ENCODE peak calls at places on chromosomes 13 and 19, in nine cellular contexts. V, A, T, R, D, F, H, Z and K are unnamed samples.

GRCh38 chr19:38736036-38736412 is 8.2 kb downstream of the CAPN12 start:
- DNase-seq in R (no peak), A (peak; percentile 33), Z (peak; percentile 60), F (no peak), T (no peak), V (no peak), H (no peak), D (peak; percentile 77), K (no peak)

GRCh38 chr19:964116-964520 is 20.0 kb upstream of the WDR18 start:
- DNase-seq in V (no peak), R (no peak), T (no peak), Z (no peak), A (no peak), H (no peak), F (no peak), D (no peak), K (no peak)

GRCh38 chr19:55244004-55244680 is 14.7 kb downstream of the PPP6R1 start:
- DNase-seq in A (no peak), Z (no peak), F (no peak), V (no peak), T (no peak), D (no peak), H (no peak), R (no peak), K (no peak)

GRCh38 chr13:85725433-85725832 is 73.8 kb downstream of the SLITRK6 start:
- DNase-seq in Z (no peak), F (no peak), A (no peak), H (no peak), D (no peak), T (no peak), V (no peak), R (no peak), K (no peak)

GRCh38 chr13:79560954-79561353 is 80.0 kb downstream of the NDFIP2 start:
- DNase-seq in Z (no peak), T (no peak), A (no peak), V (no peak), R (no peak), D (no peak), F (peak; percentile 36), H (no peak), K (no peak)

GRCh38 chr13:96052655-96053002 is 572 bp downstream of the UGGT2 start:
- DNase-seq in F (peak; percentile 2), H (peak; percentile 9), T (peak; percentile 58), D (peak; percentile 61), R (no peak), V (peak; percentile 67), A (no peak), Z (no peak), K (peak; percentile 43)

GRCh38 chr13:102147353-102147752 is 254.5 kb downstream of the FGF14 start:
- DNase-seq in Z (no peak), H (no peak), F (no peak), T (no peak), A (no peak), R (no peak), D (no peak), V (no peak), K (no peak)

GRCh38 chr13:70218618-70219017 is 110.4 kb upstream of the KLHL1 start:
- DNase-seq in Z (no peak), F (no peak), V (no peak), D (no peak), A (no peak), R (no peak), T (no peak), H (no peak), K (no peak)

GRCh38 chr19:7199613-7200533 is 94.3 kb downstream of the INSR start:
- DNase-seq in H (no peak), F (no peak), V (no peak), T (peak; percentile 60), D (no peak), R (no peak), Z (no peak), A (no peak), K (no peak)

GRCh38 chr13:38103851-38104250 is 234.3 kb upstream of the TRPC4 start:
- DNase-seq in V (no peak), R (no peak), D (no peak), A (no peak), T (no peak), H (no peak), Z (no peak), F (no peak), K (no peak)

GRCh38 chr19:2426661-2427322 is 594 bp downstream of the TIMM13 start:
- DNase-seq in H (no peak), F (no peak), T (peak; percentile 64), Z (peak; percentile 61), V (peak; percentile 24), R (no peak), A (peak; percentile 35), D (peak; percentile 94), K (no peak)

GRCh38 chr13:43572601-43573360 is 214.0 kb downstream of the ENOX1 start:
- DNase-seq in Z (no peak), V (peak; percentile 21), D (no peak), R (no peak), T (peak; percentile 81), H (peak; percentile 61), F (peak; percentile 45), A (no peak), K (peak; percentile 92)

GRCh38 chr19:45442927-45443461 is 19.3 kb upstream of the ERCC1 start:
- DNase-seq in F (no peak), Z (peak; percentile 38), R (peak; percentile 90), V (peak; percentile 27), H (no peak), T (peak; percentile 90), D (peak; percentile 59), A (peak; percentile 46), K (no peak)

GRCh38 chr13:51225034-51225433 is 2.8 kb downstream of the FAM124A start:
- DNase-seq in H (no peak), Z (no peak), R (no peak), T (no peak), F (no peak), V (peak; percentile 17), A (no peak), D (no peak), K (no peak)

GRCh38 chr13:83880275-83881027 is 1.8 kb downstream of the SLITRK1 start:
- DNase-seq in R (no peak), H (no peak), A (no peak), V (no peak), F (no peak), Z (peak; percentile 13), D (no peak), T (no peak), K (no peak)

GRCh38 chr19:2252481-2253105 is 3.5 kb downstream of the AMH start:
- DNase-seq in Z (peak; percentile 39), A (no peak), R (no peak), F (no peak), T (no peak), V (no peak), H (no peak), D (peak; percentile 38), K (no peak)

GRCh38 chr13:49357694-49358093 is 86.2 kb downstream of the CAB39L start:
- DNase-seq in T (no peak), R (no peak), V (peak; percentile 64), D (no peak), Z (no peak), A (no peak), H (peak; percentile 40), F (no peak), K (peak; percentile 55)

GRCh38 chr19:43519436-43520088 is 7.4 kb downstream of the ETHE1 start:
- DNase-seq in R (peak; percentile 68), T (peak; percentile 89), V (peak; percentile 93), H (peak; percentile 85), A (peak; percentile 70), F (peak; percentile 98), Z (peak; percentile 83), D (peak; percentile 73), K (peak; percentile 94)

GRCh38 chr19:15934332-15935078 is at the start of gene CYP4F11:
- DNase-seq in R (no peak), V (no peak), T (peak; percentile 44), D (no peak), A (peak; percentile 73), Z (no peak), F (peak; percentile 93), H (no peak), K (no peak)

GRCh38 chr13:113390874-113391497 is 27.1 kb upstream of the GRTP1 start:
- DNase-seq in D (peak; percentile 1), R (no peak), H (no peak), T (no peak), A (no peak), Z (peak; percentile 60), V (no peak), F (no peak), K (peak; percentile 14)

DNA sequence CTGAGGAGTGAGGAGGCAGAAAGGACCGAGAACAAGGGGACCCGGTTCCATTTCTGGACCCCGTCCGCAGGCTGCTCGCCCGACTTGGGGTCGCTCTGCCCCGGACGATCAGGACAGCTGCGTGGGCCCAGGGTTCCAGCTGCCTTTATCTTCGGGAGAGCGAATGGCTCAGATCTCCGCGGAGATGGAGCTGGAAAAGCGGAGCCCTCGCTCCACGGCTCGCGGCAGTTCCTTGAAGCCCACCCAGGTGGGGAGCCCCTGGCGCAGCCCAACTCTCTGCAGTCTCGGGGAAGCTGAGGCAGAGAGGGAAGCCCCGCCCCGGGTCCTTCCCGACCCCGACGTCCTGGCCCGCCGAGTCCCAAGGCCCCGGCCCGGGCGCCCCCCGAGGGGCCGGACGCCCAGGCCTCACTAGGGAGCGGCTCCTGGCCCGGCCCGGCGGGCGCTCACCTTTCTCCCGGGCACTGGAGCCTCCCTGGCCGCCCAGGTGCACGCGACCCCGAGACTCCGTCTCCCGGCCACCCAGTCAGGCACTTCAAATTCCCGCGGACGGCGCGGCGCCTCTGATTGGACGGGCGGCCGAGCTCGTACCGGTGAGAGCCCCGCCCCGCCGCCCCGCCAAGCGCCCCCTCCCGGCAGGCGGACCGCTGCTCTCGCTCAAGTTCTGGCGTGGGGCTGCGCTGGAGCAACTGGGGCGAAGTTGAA is 485.7 kb downstream of the UQCRFS1 start:
- DNase-seq in R (no peak), V (peak; percentile 22), Z (peak; percentile 89), T (no peak), H (no peak), A (no peak), F (no peak), D (peak; percentile 65), K (no peak)
- TF ChIP-seq CTCF in R (no peak), V (peak; percentile 39), Z (no peak), T (no peak), H (peak; percentile 55), A (peak; percentile 40), F (no peak), D (peak; percentile 60), K (peak; percentile 13)

GRCh38 chr13:29294869-29295268 is 300.6 kb downstream of the SLC7A1 start:
- DNase-seq in A (no peak), Z (no peak), T (no peak), H (no peak), D (no peak), R (no peak), F (no peak), V (no peak), K (no peak)

GRCh38 chr13:29292045-29292444 is 303.4 kb downstream of the SLC7A1 start:
- DNase-seq in V (no peak), A (no peak), R (no peak), T (no peak), H (no peak), D (no peak), F (no peak), Z (no peak), K (no peak)
- TF ChIP-seq CTCF in V (no peak), A (no peak), R (no peak), T (no peak), H (no peak), D (no peak), F (no peak), Z (no peak), K (no peak)

GRCh38 chr13:63636231-63636993 is 2220.8 kb upstream of the PCDH20 start:
- DNase-seq in T (peak; percentile 6), Z (no peak), R (no peak), D (no peak), H (no peak), F (no peak), V (no peak), A (no peak), K (no peak)
- TF ChIP-seq CTCF in T (peak; percentile 31), Z (no peak), R (no peak), D (no peak), H (no peak), F (no peak), V (no peak), A (no peak), K (no peak)

GRCh38 chr19:23597661-23598060 is 89.4 kb downstream of the ZNF675 start:
- DNase-seq in Z (no peak), A (no peak), R (no peak), F (no peak), D (no peak), H (no peak), T (no peak), V (no peak), K (no peak)
- TF ChIP-seq CTCF in Z (no peak), A (no peak), R (no peak), F (no peak), D (no peak), H (no peak), T (no peak), V (no peak), K (no peak)